ENCODE peak calls at places on chromosomes 7 and 10, in five cellular contexts. D is neuronal stem cell, Y is mesenchymal stem cell, P is H1, H is trophoblast cell. R is an unnamed sample.

GRCh38 chr7:26151650-26151952 is 397 bp upstream of the NFE2L3 start:
- DNase-seq in D (no peak), Y (no peak), P (no peak), H (no peak), R (no peak)

GRCh38 chr10:101682172-101682825 is 12.7 kb downstream of the FBXW4 start:
- DNase-seq in D (no peak), Y (peak), P (no peak), H (no peak), R (no peak)

GRCh38 chr10:93954726-93955363 is 38.9 kb upstream of the PLCE1 start:
- DNase-seq in D (no peak), Y (peak), P (no peak), H (no peak), R (no peak)

GRCh38 chr7:84112771-84113170 is 81.8 kb downstream of the SEMA3A start:
- DNase-seq in D (no peak), Y (no peak), P (no peak), H (no peak), R (no peak)

GRCh38 chr10:70096016-70096704 is 36.5 kb downstream of the AIFM2 start:
- DNase-seq in D (no peak), Y (no peak), P (no peak), H (no peak), R (no peak)

GRCh38 chr7:38855867-38856266 is 53.1 kb downstream of the VPS41 start:
- DNase-seq in D (no peak), Y (peak), P (no peak), H (peak), R (no peak)

GRCh38 chr10:31808258-31809218 is 120.1 kb downstream of the ARHGAP12 start:
- DNase-seq in D (peak), Y (peak), P (no peak), H (peak), R (no peak)

GRCh38 chr7:34453150-34453549 is 204.9 kb upstream of the NPSR1 start:
- DNase-seq in D (no peak), Y (peak), P (no peak), H (peak), R (no peak)

GRCh38 chr7:46089281-46089680 is 168.2 kb upstream of the IGFBP3 start:
- DNase-seq in D (no peak), Y (no peak), P (no peak), H (no peak), R (no peak)

GRCh38 chr7:149217570-149217969 is 21.9 kb upstream of the ZNF212 start:
- DNase-seq in D (no peak), Y (no peak), P (no peak), H (no peak), R (no peak)

GRCh38 chr10:8298871-8299570 is 244.5 kb downstream of the GATA3 start:
- DNase-seq in D (no peak), Y (no peak), P (no peak), H (no peak), R (no peak)

GRCh38 chr10:60660625-60661024 is 117.7 kb upstream of the CDK1 start:
- DNase-seq in D (no peak), Y (no peak), P (no peak), H (no peak), R (no peak)
- H2BK12ac ChIP-seq in D (no peak), Y (no peak), P (no peak), H (no peak), R (no peak)

GRCh38 chr10:34339816-34340553 is 475.1 kb downstream of the PARD3 start:
- DNase-seq in D (no peak), Y (no peak), P (no peak), H (no peak), R (no peak)
- H2AFZ ChIP-seq in D (no peak), Y (no peak), P (no peak), H (no peak), R (no peak)

GRCh38 chr10:46536171-46536570 is 20.3 kb downstream of the GPRIN2 start:
- DNase-seq in D (no peak), Y (no peak), P (no peak), H (no peak), R (no peak)

GRCh38 chr10:46537309-46537708 is 19.1 kb downstream of the GPRIN2 start:
- DNase-seq in D (no peak), Y (no peak), P (no peak), H (peak), R (no peak)

GRCh38 chr10:46538155-46538554 is 18.3 kb downstream of the GPRIN2 start:
- DNase-seq in D (no peak), Y (no peak), P (no peak), H (no peak), R (no peak)

GRCh38 chr10:46536781-46537180 is 19.7 kb downstream of the GPRIN2 start:
- DNase-seq in D (no peak), Y (no peak), P (no peak), H (no peak), R (no peak)

GRCh38 chr10:46534828-46535524 is 21.5 kb downstream of the GPRIN2 start:
- DNase-seq in D (no peak), Y (no peak), P (no peak), H (no peak), R (no peak)
- H2BK12ac ChIP-seq in D (no peak), Y (no peak), P (no peak), H (no peak), R (no peak)

DNA sequence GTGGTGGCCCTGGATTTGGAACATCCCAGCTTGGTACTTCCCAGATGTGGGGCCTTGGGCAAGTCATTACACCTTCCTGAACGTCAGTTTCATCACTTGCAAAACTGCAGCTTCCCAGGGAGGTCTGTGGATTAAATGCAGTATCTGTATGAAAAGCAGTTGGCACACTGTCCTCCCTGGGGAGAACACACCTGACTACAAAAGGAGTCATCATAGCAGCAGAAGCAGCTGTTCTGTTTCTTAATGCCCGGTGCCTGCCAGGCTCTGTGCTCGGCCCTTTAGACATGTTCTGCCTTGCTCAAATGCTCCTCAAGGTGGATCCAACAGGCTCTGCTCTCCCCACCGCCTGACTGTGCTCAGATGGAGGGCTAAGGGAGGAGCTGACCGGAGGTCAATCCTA is 31.0 kb downstream of the CDCA7L start:
- DNase-seq in D (no peak), Y (no peak), P (no peak), H (no peak), R (no peak)
- H2AFZ ChIP-seq in D (no peak), Y (no peak), P (no peak), H (no peak), R (no peak)